ENCODE peak calls at places on chromosomes 4 and X, in five cellular contexts. W is neural progenitor cell, E is GM06990, Q is cardiac fibroblast, J is AG09309. S is an unnamed sample.
A peak's percentile ranks its signal among the peaks of the same experiment; 100 is the strongest.

GRCh38 chrX:101347859-101348451 is 587 bp downstream of the TIMM8A start:
- DNase-seq in J (no peak), W (no peak), Q (peak; percentile 35), E (no peak), S (no peak)

GRCh38 chr4:184331155-184331995 is 113.7 kb upstream of the ENPP6 start:
- DNase-seq in Q (no peak), E (no peak), W (no peak), J (no peak), S (no peak)

GRCh38 chrX:123504047-123504446 is 228.8 kb downstream of the THOC2 start:
- DNase-seq in E (no peak), Q (no peak), W (no peak), J (no peak), S (no peak)

GRCh38 chr4:118004088-118004487 is 30.2 kb upstream of the NDST3 start:
- DNase-seq in Q (no peak), W (no peak), J (no peak), E (no peak), S (no peak)

GRCh38 chr4:154088741-154089140 is 299.9 kb upstream of the SFRP2 start:
- DNase-seq in E (no peak), Q (peak; percentile 36), W (no peak), J (no peak), S (no peak)

GRCh38 chr4:89331637-89332544 is 24.3 kb upstream of the GPRIN3 start:
- DNase-seq in Q (no peak), E (no peak), J (no peak), W (no peak), S (no peak)

GRCh38 chr4:77820836-77821561 is 1.8 kb upstream of the CNOT6L start:
- DNase-seq in J (no peak), W (no peak), E (no peak), Q (no peak), S (peak; percentile 43)

GRCh38 chr4:135418353-135418752 is 1216.8 kb upstream of the PABPC4L start:
- DNase-seq in E (no peak), Q (peak; percentile 50), J (no peak), W (peak; percentile 26), S (peak; percentile 8)

GRCh38 chrX:21374163-21374993 is at the start of gene CNKSR2:
- DNase-seq in Q (peak; percentile 23), J (no peak), E (peak; percentile 18), W (peak; percentile 80), S (peak; percentile 43)

GRCh38 chr4:72063726-72064125 is 31.9 kb downstream of the NPFFR2 start:
- DNase-seq in J (no peak), E (no peak), Q (no peak), W (no peak), S (no peak)

GRCh38 chr4:56209767-56210166 is 177.5 kb downstream of the AASDH start:
- DNase-seq in E (no peak), W (no peak), Q (no peak), J (no peak), S (no peak)

GRCh38 chrX:19791562-19791961 is 95.8 kb downstream of the SH3KBP1 start:
- DNase-seq in W (no peak), Q (peak; percentile 75), E (peak; percentile 33), J (peak; percentile 51), S (peak; percentile 77)

GRCh38 chrX:56563231-56564116 is at the start of gene UBQLN2:
- DNase-seq in W (peak; percentile 80), Q (peak; percentile 79), E (peak; percentile 84), J (peak; percentile 44), S (peak; percentile 84)

GRCh38 chr4:1234296-1234695 is 14.6 kb downstream of the CTBP1 start:
- DNase-seq in J (no peak), W (no peak), E (no peak), Q (no peak), S (no peak)

GRCh38 chrX:45801554-45801953 is 600.9 kb upstream of the DIPK2B start:
- DNase-seq in J (no peak), Q (peak; percentile 71), W (peak; percentile 13), E (no peak), S (peak; percentile 21)

GRCh38 chrX:45799576-45799975 is 598.9 kb upstream of the DIPK2B start:
- DNase-seq in J (no peak), Q (no peak), E (no peak), W (no peak), S (no peak)

GRCh38 chrX:45806410-45807121 is 605.9 kb upstream of the DIPK2B start:
- DNase-seq in Q (peak; percentile 81), W (no peak), E (peak; percentile 16), J (peak; percentile 78), S (peak; percentile 60)

GRCh38 chrX:45807572-45808425 is 607.1 kb upstream of the DIPK2B start:
- DNase-seq in J (no peak), W (peak; percentile 32), E (no peak), Q (peak; percentile 80), S (no peak)

GRCh38 chrX:45803383-45803921 is 602.8 kb upstream of the DIPK2B start:
- DNase-seq in Q (peak; percentile 95), J (peak; percentile 86), W (no peak), E (no peak), S (peak; percentile 12)
- H3K4me3 ChIP-seq in Q (no peak overlapping the region), J (no peak overlapping the region), W (no peak overlapping the region), E (no peak overlapping the region), S (no peak overlapping the region)

GRCh38 chr4:65120287-65120686 is 550.0 kb downstream of the EPHA5 start:
- DNase-seq in Q (no peak), E (no peak), W (no peak), J (no peak), S (no peak)
- TF ChIP-seq CTCF in Q (no peak), E (no peak), W (no peak), J (no peak), S (no peak)

GRCh38 chrX:44344194-44344593 is 722 bp upstream of the EFHC2 start:
- DNase-seq in W (no peak), J (no peak), Q (no peak), E (peak; percentile 1), S (peak; percentile 19)
- H3K4me3 ChIP-seq in W (no peak overlapping the region), J (no peak overlapping the region), Q (no peak overlapping the region), E (no peak overlapping the region), S (peak overlapping the region; percentile 16)

DNA sequence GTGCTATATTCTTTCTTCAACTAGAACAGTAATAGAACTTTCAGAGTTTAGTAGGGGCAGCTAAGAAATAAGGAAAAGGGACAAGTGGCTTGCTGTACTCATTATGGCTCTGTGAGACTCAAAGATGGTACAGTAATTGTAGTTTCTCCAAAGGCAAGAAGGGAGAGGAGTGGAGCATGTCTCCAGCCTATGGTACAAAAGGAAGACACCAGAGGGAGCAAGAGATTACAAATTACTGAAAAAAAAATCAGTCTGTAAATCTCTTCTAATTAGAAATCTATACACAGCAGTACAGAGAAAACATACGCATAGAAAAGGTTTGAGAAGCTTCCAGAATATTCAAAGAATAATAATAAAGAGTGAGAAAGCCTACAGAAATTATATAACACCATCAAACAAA is 61.4 kb downstream of the KLHL4 start:
- DNase-seq in J (no peak), Q (peak; percentile 26), E (no peak), W (peak; percentile 24), S (no peak)
- TF ChIP-seq CTCF in J (no peak), Q (peak; percentile 27), E (no peak), W (peak; percentile 45), S (no peak)

GRCh38 chr4:54228064-54228527 is 997 bp upstream of the PDGFRA start:
- DNase-seq in W (peak; percentile 92), J (peak; percentile 41), Q (peak; percentile 89), E (no peak), S (peak; percentile 54)
- H3K4me3 ChIP-seq in W (peak overlapping the region; percentile 57), J (peak overlapping the region; percentile 81), Q (peak overlapping the region; percentile 92), E (peak overlapping the region; percentile 49), S (peak overlapping the region; percentile 39)

GRCh38 chrX:80237072-80237471 is 183.2 kb upstream of the TENT5D start:
- DNase-seq in J (no peak), Q (no peak), E (no peak), W (peak; percentile 34), S (no peak)
- TF ChIP-seq CTCF in J (no peak), Q (no peak), E (no peak), W (peak; percentile 49), S (no peak)

DNA sequence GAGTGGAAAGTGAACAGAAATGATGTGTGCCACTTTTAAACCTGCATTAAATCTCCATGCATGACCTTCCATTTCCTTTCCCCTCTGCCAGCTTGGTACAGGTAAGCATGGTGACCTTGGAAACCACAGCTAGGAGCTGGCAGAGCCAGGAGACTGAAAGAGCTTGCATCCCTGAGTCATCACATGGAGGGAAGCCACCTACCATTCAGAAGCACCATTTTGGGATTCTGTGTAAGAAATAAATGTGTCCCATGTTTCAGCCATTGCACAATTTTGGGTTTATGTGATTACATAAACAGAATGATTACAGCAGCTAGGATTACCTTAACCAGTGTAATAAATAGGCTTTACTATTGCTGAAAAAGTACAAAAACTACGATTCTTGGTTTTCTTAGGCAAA is 17.3 kb upstream of the CCDC149 start:
- DNase-seq in Q (peak; percentile 24), J (no peak), W (no peak), E (no peak), S (no peak)
- H3K4me3 ChIP-seq in Q (no peak overlapping the region), J (no peak overlapping the region), W (no peak overlapping the region), E (no peak overlapping the region), S (no peak overlapping the region)

DNA sequence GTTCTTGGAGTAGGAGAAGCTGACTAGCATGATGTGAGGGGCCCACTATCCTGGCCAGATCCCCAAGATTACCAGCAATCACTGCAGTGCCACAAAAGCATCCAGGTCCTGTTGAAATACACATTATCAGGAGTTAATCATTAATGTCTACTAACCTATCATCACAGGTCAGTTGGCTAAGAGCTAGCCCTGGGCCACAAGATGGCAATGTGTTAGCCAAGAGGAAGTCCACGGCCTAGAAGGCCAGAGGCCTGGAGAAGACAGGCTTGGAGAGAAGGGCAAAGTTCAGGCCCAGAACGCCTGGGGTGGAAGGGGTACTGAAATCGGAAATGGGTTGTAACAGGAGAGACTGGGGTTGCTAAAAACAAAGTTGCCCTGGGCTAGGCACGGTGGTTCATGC is 19.9 kb upstream of the KIAA1210 start:
- DNase-seq in E (no peak), W (no peak), Q (no peak), J (no peak), S (no peak)
- TF ChIP-seq CTCF in E (no peak), W (no peak), Q (no peak), J (no peak), S (no peak)

S was measured in GM12865.